ENCODE peak calls at places on chromosomes 3 and 15, in eight cellular contexts. I is stomach; D is activated gamma-delta T cell treated with Interleukin-2 at 50 U/mL for 16 hours; O is skeletal muscle cell; J is NCI-H2171; E is activated CD8-positive, alpha-beta memory T cell treated with anti-CD3 and anti-CD28 coated beads, Interleukin-2, amount 50 U/mL, for 48 hours; M is neural crest cell; F is activated CD4-positive, CD25-positive, alpha-beta regulatory T cell. W is an unnamed sample.
A peak's percentile ranks its signal among the peaks of the same experiment; 100 is the strongest.

GRCh38 chr3:45204136-45204535 is 22.0 kb downstream of the TMEM158 start:
- DNase-seq in I (no peak), D (no peak), O (no peak), J (no peak), E (no peak), M (no peak), F (no peak), W (no peak)

GRCh38 chr3:186307594-186307993 is 54.4 kb downstream of the DGKG start:
- DNase-seq in I (no peak), D (no peak), O (no peak), J (no peak), E (no peak), M (peak; percentile 47), F (no peak), W (no peak)

GRCh38 chr15:79168922-79169322 is 78.3 kb upstream of the RASGRF1 start:
- DNase-seq in I (no peak), D (no peak), O (no peak), J (peak; percentile 51), E (no peak), M (no peak), F (no peak), W (no peak)

GRCh38 chr3:51371943-51372557 is 13.0 kb upstream of the MANF start:
- DNase-seq in I (peak; percentile 66), D (peak; percentile 44), O (peak; percentile 25), J (peak; percentile 42), E (peak; percentile 57), M (peak; percentile 69), F (no peak), W (peak; percentile 52)

GRCh38 chr3:52144034-52144795 is 10.0 kb downstream of the POC1A start:
- DNase-seq in I (peak; percentile 90), D (peak; percentile 90), O (peak; percentile 47), J (peak; percentile 22), E (peak; percentile 92), M (peak; percentile 79), F (peak; percentile 79), W (peak; percentile 48)

GRCh38 chr15:70576276-70576675 is 187.1 kb downstream of the UACA start:
- DNase-seq in I (no peak), D (no peak), O (no peak), J (no peak), E (peak; percentile 1), M (no peak), F (no peak), W (no peak)

GRCh38 chr3:125150525-125151436 is 61.8 kb downstream of the SLC12A8 start:
- DNase-seq in I (peak; percentile 46), D (peak; percentile 41), O (no peak), J (no peak), E (peak; percentile 76), M (peak; percentile 54), F (no peak), W (peak; percentile 80)

GRCh38 chr3:38157117-38157516 is 8.2 kb upstream of the OXSR1 start:
- DNase-seq in I (no peak), D (no peak), O (no peak), J (no peak), E (no peak), M (no peak), F (no peak), W (no peak)

GRCh38 chr3:1723726-1724125 is 374.9 kb upstream of the CNTN4 start:
- DNase-seq in I (no peak), D (no peak), O (no peak), J (no peak), E (no peak), M (no peak), F (no peak), W (no peak)

GRCh38 chr15:92069308-92070244 is 216.1 kb downstream of the SLCO3A1 start:
- DNase-seq in I (peak; percentile 50), D (peak; percentile 12), O (peak; percentile 30), J (no peak), E (peak; percentile 61), M (no peak), F (no peak), W (no peak)

GRCh38 chr3:126394179-126394976 is at the start of gene CFAP100:
- DNase-seq in I (peak; percentile 44), D (no peak), O (no peak), J (peak; percentile 11), E (no peak), M (peak; percentile 59), F (no peak), W (no peak)

GRCh38 chr3:41045491-41045890 is 153.8 kb upstream of the CTNNB1 start:
- DNase-seq in I (no peak), D (no peak), O (no peak), J (no peak), E (no peak), M (no peak), F (no peak), W (no peak)

GRCh38 chr3:48847586-48848423 is at the start of gene PRKAR2A:
- DNase-seq in I (peak; percentile 92), D (peak; percentile 81), O (peak; percentile 57), J (peak; percentile 7), E (peak; percentile 91), M (peak; percentile 74), F (peak; percentile 66), W (peak; percentile 89)

GRCh38 chr3:20052851-20053250 is 12.6 kb downstream of the KAT2B start:
- DNase-seq in I (no peak), D (no peak), O (no peak), J (no peak), E (no peak), M (no peak), F (no peak), W (no peak)

GRCh38 chr3:108001457-108001856 is 89.4 kb downstream of the CD47 start:
- DNase-seq in I (no peak), D (no peak), O (no peak), J (no peak), E (no peak), M (no peak), F (no peak), W (no peak)

GRCh38 chr3:112635674-112636073 is 5.3 kb downstream of the CCDC80 start:
- DNase-seq in I (no peak), D (no peak), O (peak; percentile 66), J (no peak), E (no peak), M (no peak), F (no peak), W (no peak)

GRCh38 chr3:16885948-16886683 is 1.4 kb downstream of the PLCL2 start:
- DNase-seq in I (no peak), D (peak; percentile 36), O (no peak), J (no peak), E (no peak), M (no peak), F (no peak), W (no peak)

GRCh38 chr3:139202226-139202958 is 141.4 kb upstream of the MRPS22 start:
- DNase-seq in I (no peak), D (no peak), O (no peak), J (peak; percentile 8), E (no peak), M (no peak), F (no peak), W (peak; percentile 53)

GRCh38 chr15:74817370-74817737 is 4.7 kb downstream of the LMAN1L start:
- DNase-seq in I (no peak), D (no peak), O (no peak), J (no peak), E (no peak), M (no peak), F (no peak), W (no peak)

GRCh38 chr3:115464036-115464435 is 159.3 kb upstream of the GAP43 start:
- DNase-seq in I (no peak), D (no peak), O (no peak), J (no peak), E (no peak), M (no peak), F (no peak), W (no peak)

GRCh38 chr3:127915115-127915936 is at the start of gene KBTBD12:
- DNase-seq in I (peak; percentile 34), D (no peak), O (no peak), J (no peak), E (no peak), M (no peak), F (no peak), W (no peak)

GRCh38 chr3:55686720-55687254 is 199.7 kb upstream of the WNT5A start:
- DNase-seq in I (no peak), D (no peak), O (no peak), J (no peak), E (no peak), M (no peak), F (no peak), W (no peak)

GRCh38 chr15:40536501-40536900 is 28.3 kb downstream of the CCDC32 start:
- DNase-seq in I (no peak), D (no peak), O (peak; percentile 76), J (no peak), E (no peak), M (no peak), F (no peak), W (peak; percentile 77)

GRCh38 chr3:27632431-27633223 is 89.5 kb downstream of the EOMES start:
- DNase-seq in I (peak; percentile 53), D (peak; percentile 39), O (no peak), J (peak; percentile 9), E (peak; percentile 74), M (peak; percentile 1), F (peak; percentile 13), W (no peak)

GRCh38 chr3:194976813-194977322 is 291.2 kb downstream of the FAM43A start:
- DNase-seq in I (no peak), D (no peak), O (no peak), J (no peak), E (no peak), M (no peak), F (no peak), W (no peak)

GRCh38 chr3:101351834-101352233 is 31.5 kb upstream of the IMPG2 start:
- DNase-seq in I (no peak), D (no peak), O (no peak), J (no peak), E (no peak), M (no peak), F (no peak), W (no peak)

GRCh38 chr3:125670352-125670751 is 75.1 kb upstream of the OSBPL11 start:
- DNase-seq in I (no peak), D (no peak), O (no peak), J (no peak), E (no peak), M (no peak), F (no peak), W (no peak)

W was measured in NCI-H446.